ENCODE peak calls at places on chromosome 4, in four cellular contexts. N is AG09319, T is amniotic stem cell, C is DMS79 treated with DMSO at 0.1 percent for 48 hours. B is an unnamed sample.

GRCh38 chr4:152634110-152634760 is 45.6 kb downstream of the TMEM154 start:
- DNase-seq in C (no peak), N (no peak), T (no peak), B (no peak)

GRCh38 chr4:27088491-27088890 is 227.8 kb downstream of the STIM2 start:
- DNase-seq in C (no peak), N (no peak), T (no peak), B (no peak)

GRCh38 chr4:183765121-183765990 is 106.3 kb downstream of the TRAPPC11 start:
- DNase-seq in T (no peak), C (no peak), N (no peak), B (no peak)

GRCh38 chr4:93791570-93792195 is 36.9 kb upstream of the ATOH1 start:
- DNase-seq in N (peak), C (peak), T (no peak), B (peak)

GRCh38 chr4:147076728-147077127 is 131.1 kb upstream of the TTC29 start:
- DNase-seq in T (no peak), C (no peak), N (no peak), B (no peak)

GRCh38 chr4:146472404-146472803 is 49.3 kb downstream of the SLC10A7 start:
- DNase-seq in C (no peak), T (no peak), N (no peak), B (peak)

GRCh38 chr4:36709986-36710385 is 428.6 kb downstream of the DTHD1 start:
- DNase-seq in N (no peak), C (no peak), T (no peak), B (no peak)

GRCh38 chr4:145069361-145069760 is 28.6 kb downstream of the ANAPC10 start:
- DNase-seq in C (no peak), T (no peak), N (no peak), B (no peak)

GRCh38 chr4:186699298-186699697 is 24.4 kb downstream of the FAT1 start:
- DNase-seq in T (no peak), N (no peak), C (no peak), B (no peak)

GRCh38 chr4:55636622-55636999 is 513 bp upstream of the NMU start:
- DNase-seq in N (no peak), T (no peak), C (no peak), B (no peak)